ENCODE peak calls at places on chromosomes 12 and 14, in ten cellular contexts. W is fibroblast of lung, B is ovary, E is nephron progenitor cell, Q is GM23338, D is Peyer's patch, J is tibial nerve, O is HepG2, Y is SK-N-SH, V is fibroblast of pulmonary artery. U is an unnamed sample.
A peak's percentile ranks its signal among the peaks of the same experiment; 100 is the strongest.

GRCh38 chr14:74255281-74255680 is 16.0 kb downstream of the VSX2 start:
- DNase-seq in Y (no peak), V (no peak), B (no peak), O (no peak), E (no peak), D (no peak), J (no peak), W (no peak), Q (no peak), U (no peak)

GRCh38 chr12:77116277-77116676 is 50.9 kb upstream of the E2F7 start:
- DNase-seq in D (no peak), E (no peak), W (peak; percentile 83), B (no peak), Q (no peak), V (peak; percentile 53), O (no peak), Y (no peak), J (no peak), U (no peak)

GRCh38 chr14:24605435-24606190 is 3.9 kb downstream of the GZMH start:
- DNase-seq in V (peak; percentile 3), Y (peak; percentile 48), D (peak; percentile 53), E (peak; percentile 54), O (peak; percentile 54), B (no peak), W (no peak), Q (peak; percentile 78), J (no peak), U (no peak)

GRCh38 chr14:64636208-64636979 is 67.8 kb upstream of the PLEKHG3 start:
- DNase-seq in B (peak; percentile 82), V (peak; percentile 69), E (peak; percentile 78), W (peak; percentile 68), O (peak; percentile 27), J (peak; percentile 46), Y (peak; percentile 83), D (peak; percentile 52), Q (peak; percentile 84), U (peak; percentile 50)

GRCh38 chr12:57888407-57889157 is 42.1 kb upstream of the CTDSP2 start:
- DNase-seq in J (no peak), D (no peak), E (no peak), Q (peak; percentile 76), Y (no peak), O (no peak), V (peak; percentile 55), B (peak; percentile 67), W (peak; percentile 73), U (no peak)

GRCh38 chr12:45730842-45731336 is 1.4 kb downstream of the ARID2 start:
- DNase-seq in E (no peak), O (peak; percentile 60), Y (no peak), Q (no peak), D (peak; percentile 26), W (peak; percentile 53), J (no peak), V (peak; percentile 32), B (no peak), U (no peak)

GRCh38 chr12:124457287-124458219 is 109.9 kb downstream of the NCOR2 start:
- DNase-seq in E (no peak), Y (no peak), D (peak; percentile 74), O (no peak), B (peak; percentile 81), J (peak; percentile 82), W (peak; percentile 19), Q (no peak), V (peak; percentile 67), U (no peak)

GRCh38 chr12:51326762-51327439 is 2.9 kb upstream of the BIN2 start:
- DNase-seq in Q (no peak), E (no peak), D (peak; percentile 47), J (no peak), O (no peak), Y (no peak), B (no peak), W (peak; percentile 66), V (peak; percentile 92), U (no peak)

GRCh38 chr12:62817556-62818271 is 117.2 kb downstream of the PPM1H start:
- DNase-seq in D (no peak), E (no peak), Q (no peak), V (peak; percentile 70), B (peak; percentile 55), W (peak; percentile 40), O (no peak), J (no peak), Y (no peak), U (no peak)
- TF ChIP-seq CTCF in D (no peak), E (no peak), Q (peak; percentile 7), V (no peak), B (peak; percentile 10), W (peak; percentile 20), O (no peak), J (no peak), Y (no peak), U (no peak)

GRCh38 chr12:12116677-12117076 is 45.9 kb downstream of the BCL2L14 start:
- DNase-seq in Q (no peak), Y (no peak), D (no peak), J (no peak), W (no peak), B (no peak), O (no peak), E (no peak), V (no peak), U (no peak)
- TF ChIP-seq CTCF in Q (no peak), Y (no peak), D (no peak), J (no peak), W (no peak), B (no peak), O (no peak), E (no peak), V (no peak), U (no peak)

DNA sequence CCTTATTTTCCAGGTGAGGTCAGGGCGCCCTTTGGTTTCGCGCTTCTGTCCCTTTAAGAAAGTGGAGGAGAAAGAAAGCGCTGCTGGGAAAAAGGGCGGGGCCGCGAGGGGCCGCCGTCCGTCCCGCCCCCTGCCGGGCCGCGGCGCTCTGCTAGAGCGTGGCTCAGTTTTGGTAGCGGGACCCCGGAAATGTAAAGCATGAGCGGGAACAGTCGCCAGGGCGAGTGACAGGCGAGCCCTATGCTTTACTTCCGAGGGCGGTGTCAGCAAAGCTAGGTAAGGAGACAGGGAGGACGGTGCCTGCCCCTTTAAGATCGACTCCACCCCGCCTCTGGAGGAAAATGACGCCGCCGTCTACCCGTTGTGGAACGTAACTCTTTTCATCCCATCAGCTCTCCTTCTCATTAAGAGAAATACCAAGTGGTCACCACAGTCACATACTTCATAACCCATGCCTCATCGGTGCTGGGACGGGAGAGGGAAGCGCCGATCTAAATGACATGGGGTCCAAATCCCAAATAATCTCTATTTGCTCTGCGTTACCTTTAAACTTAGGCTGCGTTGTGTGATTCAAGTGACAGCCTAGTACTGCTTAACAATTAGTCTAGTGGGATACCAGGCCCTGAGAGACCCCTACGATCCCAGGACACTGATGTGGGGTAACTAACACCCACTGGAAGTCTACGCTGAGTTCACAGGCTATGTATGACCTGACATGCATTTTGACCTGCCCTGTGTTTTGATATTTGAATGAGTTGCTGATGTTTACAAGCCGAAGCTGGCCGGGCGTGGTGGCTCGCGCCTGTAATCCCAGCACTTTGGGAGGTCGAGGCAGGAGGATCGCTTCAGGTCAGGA is at the start of gene ETFBKMT:
- DNase-seq in D (peak; percentile 91), O (peak; percentile 90), W (peak; percentile 81), J (peak; percentile 65), V (peak; percentile 86), B (peak; percentile 88), Y (peak; percentile 82), Q (peak; percentile 95), E (peak; percentile 84), U (peak; percentile 35)
- TF ChIP-seq CTCF in D (peak; percentile 52), O (peak; percentile 55), W (peak; percentile 44), J (peak; percentile 69), V (peak; percentile 6), B (peak; percentile 79), Y (peak; percentile 44), Q (peak; percentile 19), E (peak; percentile 14), U (no peak)

DNA sequence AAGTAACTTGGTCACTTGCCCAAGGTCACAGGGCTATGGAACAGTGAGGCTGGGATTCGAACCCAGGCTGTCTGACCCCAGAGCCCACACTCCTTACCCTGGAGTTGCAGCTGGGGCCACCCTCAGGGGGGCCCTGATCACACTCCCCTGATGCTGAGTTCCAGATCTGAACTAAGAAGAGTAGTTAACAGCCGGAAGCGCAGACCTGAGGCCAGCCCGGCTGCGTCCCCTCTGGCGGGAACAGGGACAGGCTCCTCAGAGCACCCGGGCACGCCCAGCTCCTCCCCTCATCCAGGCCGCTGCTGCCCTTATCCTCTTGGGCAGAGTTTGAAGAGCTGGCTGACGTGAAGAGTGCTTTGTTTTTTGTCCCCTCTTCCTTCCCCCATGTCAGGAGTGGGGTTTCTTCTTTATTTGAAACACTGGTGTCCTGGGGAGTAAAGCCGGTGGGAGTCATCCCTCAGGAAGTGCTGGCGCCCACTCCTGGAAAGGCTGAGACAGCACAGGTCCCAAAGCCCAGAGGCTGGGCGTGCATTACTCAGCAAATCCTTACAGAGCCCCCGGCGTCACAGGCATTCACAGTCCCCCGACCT is 8.7 kb downstream of the PHB2 start:
- DNase-seq in Q (peak; percentile 91), J (no peak), Y (peak; percentile 78), D (no peak), E (peak; percentile 66), W (peak; percentile 63), V (peak; percentile 77), O (peak; percentile 81), B (peak; percentile 70), U (peak; percentile 80)
- TF ChIP-seq CTCF in Q (peak; percentile 63), J (peak; percentile 17), Y (peak; percentile 56), D (no peak), E (peak; percentile 52), W (peak; percentile 39), V (peak; percentile 64), O (peak; percentile 81), B (no peak), U (peak; percentile 69)

GRCh38 chr14:26982071-26982470 is 384.2 kb upstream of the NOVA1 start:
- DNase-seq in J (no peak), E (no peak), D (no peak), W (no peak), B (no peak), O (no peak), V (no peak), Q (no peak), Y (no peak), U (no peak)

GRCh38 chr14:26987734-26988363 is 390.0 kb upstream of the NOVA1 start:
- DNase-seq in Q (no peak), J (no peak), W (no peak), Y (no peak), B (no peak), D (no peak), V (no peak), E (no peak), O (no peak), U (no peak)

DNA sequence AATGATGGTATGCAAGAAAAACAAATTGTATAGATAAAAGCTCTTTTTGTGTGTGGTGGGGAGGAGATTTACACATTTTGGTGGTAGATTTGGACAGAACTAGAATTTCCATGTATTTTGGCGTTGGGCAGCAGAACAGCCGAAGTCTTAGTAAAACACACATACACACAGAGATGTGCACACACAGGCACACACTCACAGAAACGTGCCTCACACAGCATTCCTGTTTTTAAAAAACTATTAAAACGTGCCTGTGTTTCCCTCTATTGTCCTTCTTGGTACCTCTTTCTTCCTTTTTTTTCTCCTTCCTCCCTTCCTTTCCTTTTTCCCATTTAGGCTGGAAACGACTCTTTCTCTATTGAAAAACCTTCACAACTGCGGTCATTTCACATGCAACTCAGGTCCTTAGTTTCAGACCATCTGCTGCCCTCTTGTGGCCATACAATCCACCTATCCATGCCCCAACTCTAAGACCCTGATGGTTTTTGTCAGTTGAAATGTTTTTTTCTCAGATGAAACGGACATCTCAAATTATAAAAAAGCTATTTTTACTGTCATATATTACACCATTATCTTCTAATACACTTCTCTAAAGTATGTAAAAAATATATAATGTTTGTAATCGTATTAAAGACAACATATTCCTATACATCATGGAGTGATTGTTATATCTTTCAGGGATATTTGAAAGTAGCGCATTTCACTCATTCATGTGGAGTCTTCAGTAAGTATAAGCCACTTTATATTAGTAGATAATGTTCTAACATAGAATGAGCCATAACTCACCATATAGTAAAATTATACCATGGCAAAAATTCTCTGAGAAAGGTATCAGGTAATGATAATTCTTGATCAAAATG is 386.7 kb upstream of the NOVA1 start:
- DNase-seq in Y (peak; percentile 11), B (peak; percentile 40), V (peak; percentile 91), E (peak; percentile 74), W (peak; percentile 76), D (no peak), J (peak; percentile 65), Q (peak; percentile 87), O (peak; percentile 64), U (no peak)
- TF ChIP-seq CTCF in Y (peak; percentile 90), B (peak; percentile 41), V (peak; percentile 89), E (peak; percentile 75), W (peak; percentile 89), D (no peak), J (peak; percentile 66), Q (peak; percentile 86), O (peak; percentile 79), U (peak; percentile 82)